ENCODE peak calls at places on chromosomes 16 and 17, in seven cellular contexts. R is non-pigmented ciliary epithelial cell; N is left colon; F is OCI-LY7; W is LoVo; H is activated T-cell treated with anti-CD3 and anti-CD28 coated beads, Interleukin-2, amount 50 U/mL, for 48 hours; Q is T-helper 1 cell. E is an unnamed sample.

GRCh38 chr16:27400751-27401620 is 988 bp upstream of the IL21R start:
- DNase-seq in Q (no peak), R (no peak), F (no peak), N (no peak), W (no peak), H (no peak), E (no peak)

GRCh38 chr16:457732-458400 is 32.4 kb downstream of the RAB11FIP3 start:
- DNase-seq in R (no peak), N (no peak), Q (no peak), H (no peak), W (no peak), F (no peak), E (no peak)

GRCh38 chr17:28576758-28577465 is at the start of gene ALDOC:
- DNase-seq in F (peak), W (peak), R (peak), Q (peak), H (peak), N (peak), E (peak)

GRCh38 chr16:48378836-48379235 is 6.4 kb downstream of the SIAH1 start:
- DNase-seq in F (no peak), Q (no peak), W (no peak), N (no peak), H (no peak), R (no peak), E (no peak)

GRCh38 chr17:17361543-17362511 is 58.7 kb downstream of the NT5M start:
- DNase-seq in H (no peak), W (no peak), F (no peak), Q (no peak), N (no peak), R (no peak), E (no peak)

GRCh38 chr17:7294614-7295153 is at the start of gene YBX2:
- DNase-seq in N (peak), F (peak), W (peak), Q (peak), R (no peak), H (peak), E (peak)

GRCh38 chr17:6427284-6427781 is 7.6 kb downstream of the AIPL1 start:
- DNase-seq in N (no peak), R (peak), H (peak), Q (peak), F (no peak), W (no peak), E (peak)

GRCh38 chr17:81510798-81511549 is 1.6 kb downstream of the ACTG1 start:
- DNase-seq in H (peak), N (peak), W (no peak), F (peak), R (no peak), Q (no peak), E (no peak)

GRCh38 chr16:50613281-50613991 is 65.2 kb downstream of the NKD1 start:
- DNase-seq in H (no peak), Q (no peak), F (no peak), R (no peak), W (no peak), N (no peak), E (no peak)

GRCh38 chr16:11793840-11794239 is 3.2 kb downstream of the ZC3H7A start:
- DNase-seq in H (no peak), N (no peak), Q (no peak), R (no peak), F (no peak), W (no peak), E (no peak)

GRCh38 chr17:4679652-4680051 is 24.3 kb downstream of the PELP1 start:
- DNase-seq in N (no peak), F (no peak), Q (no peak), W (no peak), R (peak), H (no peak), E (no peak)

GRCh38 chr16:79146-80054 is 1.4 kb downstream of the MPG start:
- DNase-seq in H (no peak), W (no peak), R (no peak), F (no peak), Q (no peak), N (no peak), E (no peak)

GRCh38 chr16:51982715-51983680 is 563.9 kb downstream of the TOX3 start:
- DNase-seq in Q (peak), F (peak), H (no peak), R (peak), N (no peak), W (peak), E (peak)

GRCh38 chr17:21127508-21128077 is 829 bp downstream of the DHRS7B start:
- DNase-seq in N (no peak), W (no peak), R (no peak), Q (no peak), F (no peak), H (no peak), E (no peak)

GRCh38 chr16:84374160-84374489 is 5.8 kb downstream of the ATP2C2 start:
- DNase-seq in R (no peak), W (no peak), Q (no peak), N (no peak), F (no peak), H (no peak), E (peak)

GRCh38 chr16:813204-813915 is 12.8 kb upstream of the GNG13 start:
- DNase-seq in R (no peak), Q (peak), H (peak), N (no peak), W (no peak), F (peak), E (peak)

GRCh38 chr17:63015824-63016223 is 49.8 kb downstream of the TANC2 start:
- DNase-seq in N (no peak), Q (no peak), W (no peak), H (no peak), R (no peak), F (no peak), E (no peak)

GRCh38 chr17:36510636-36511035 is 24.0 kb downstream of the MYO19 start:
- DNase-seq in H (no peak), R (no peak), N (no peak), W (no peak), Q (no peak), F (no peak), E (no peak)

GRCh38 chr17:47300718-47301117 is 23.0 kb upstream of the EFCAB13 start:
- DNase-seq in N (no peak), F (no peak), H (no peak), W (no peak), Q (no peak), R (no peak), E (no peak)

GRCh38 chr16:27253526-27253930 is 15.0 kb downstream of the NSMCE1 start:
- DNase-seq in F (no peak), Q (no peak), R (peak), W (no peak), H (peak), N (no peak), E (peak)

GRCh38 chr17:31048780-31049179 is 46.0 kb upstream of the NF1 start:
- DNase-seq in N (no peak), H (no peak), F (no peak), R (no peak), W (no peak), Q (no peak), E (no peak)

GRCh38 chr17:8726951-8727555 is 17.6 kb downstream of the CCDC42 start:
- DNase-seq in N (no peak), W (no peak), H (no peak), R (no peak), F (no peak), Q (no peak), E (no peak)

E was measured in stimulated activated naive CD8-positive, alpha-beta T cell treated with anti-CD3 and anti-CD28 coated beads, Interleukin-15, Interleukin-2, amounts not matched to agents 100 U/mL and 50 U/mL, for 24 hours.